ENCODE peak calls at places on chromosomes 7 and 10, in four cellular contexts. One of them, this sample, is unnamed.

GRCh38 chr7:19114591-19114855 is 2.9 kb downstream of the TWIST1 start:
- DNase-seq in HepG2: no peak
- DNase-seq in endothelial cell of umbilical vein: no peak
- DNase-seq in K562: no peak
- DNase-seq in this sample: no peak

GRCh38 chr10:97715259-97715874 is 1.8 kb downstream of the MARVELD1 start:
- DNase-seq in HepG2: no peak
- DNase-seq in endothelial cell of umbilical vein: no peak
- DNase-seq in K562: no peak
- DNase-seq in this sample: no peak

GRCh38 chr10:72259491-72260214 is 14.1 kb upstream of the DDIT4 start:
- DNase-seq in HepG2: no peak
- DNase-seq in endothelial cell of umbilical vein: no peak
- DNase-seq in K562: no peak
- DNase-seq in this sample: no peak

GRCh38 chr7:155834486-155835048 is 22.3 kb upstream of the SHH start:
- DNase-seq in HepG2: no peak
- DNase-seq in endothelial cell of umbilical vein: no peak
- DNase-seq in K562: no peak
- DNase-seq in this sample: no peak

GRCh38 chr7:5231811-5232484 is 41.9 kb downstream of the WIPI2 start:
- DNase-seq in HepG2: no peak
- DNase-seq in endothelial cell of umbilical vein: no peak
- DNase-seq in K562: no peak
- DNase-seq in this sample: no peak

GRCh38 chr10:121822724-121823123 is 105.1 kb downstream of the ATE1 start:
- DNase-seq in HepG2: no peak
- DNase-seq in endothelial cell of umbilical vein: no peak
- DNase-seq in K562: no peak
- DNase-seq in this sample: no peak

GRCh38 chr10:112983444-112984056 is 33.5 kb downstream of the TCF7L2 start:
- DNase-seq in HepG2: no peak
- DNase-seq in endothelial cell of umbilical vein: no peak
- DNase-seq in K562: no peak
- DNase-seq in this sample: no peak

GRCh38 chr10:60883187-60883586 is 60.8 kb downstream of the RHOBTB1 start:
- DNase-seq in HepG2: peak
- DNase-seq in endothelial cell of umbilical vein: peak
- DNase-seq in K562: peak
- DNase-seq in this sample: peak

GRCh38 chr7:149729983-149730801 is 43.2 kb downstream of the ZNF467 start:
- DNase-seq in HepG2: no peak
- DNase-seq in endothelial cell of umbilical vein: no peak
- DNase-seq in K562: no peak
- DNase-seq in this sample: no peak

GRCh38 chr10:73914036-73914435 is 3.1 kb downstream of the PLAU start:
- DNase-seq in HepG2: no peak
- DNase-seq in endothelial cell of umbilical vein: no peak
- DNase-seq in K562: no peak
- DNase-seq in this sample: no peak

GRCh38 chr7:55558962-55559920 is 13.1 kb downstream of the VOPP1 start:
- DNase-seq in HepG2: no peak
- DNase-seq in endothelial cell of umbilical vein: no peak
- DNase-seq in K562: no peak
- DNase-seq in this sample: no peak

GRCh38 chr7:68783671-68784070 is 814.6 kb upstream of the AUTS2 start:
- DNase-seq in HepG2: no peak
- DNase-seq in endothelial cell of umbilical vein: no peak
- DNase-seq in K562: no peak
- DNase-seq in this sample: peak

GRCh38 chr7:91047636-91048035 is 216.6 kb upstream of the FZD1 start:
- DNase-seq in HepG2: no peak
- DNase-seq in endothelial cell of umbilical vein: no peak
- DNase-seq in K562: no peak
- DNase-seq in this sample: no peak

GRCh38 chr10:131747791-131748190 is 153.0 kb upstream of the PPP2R2D start:
- DNase-seq in HepG2: no peak
- DNase-seq in endothelial cell of umbilical vein: no peak
- DNase-seq in K562: no peak
- DNase-seq in this sample: no peak

GRCh38 chr7:101934618-101935017 is 117.2 kb downstream of the CUX1 start:
- DNase-seq in HepG2: no peak
- DNase-seq in endothelial cell of umbilical vein: no peak
- DNase-seq in K562: no peak
- DNase-seq in this sample: no peak

GRCh38 chr10:132508497-132509443 is 28.8 kb upstream of the INPP5A start:
- DNase-seq in HepG2: no peak
- DNase-seq in endothelial cell of umbilical vein: no peak
- DNase-seq in K562: no peak
- DNase-seq in this sample: no peak

GRCh38 chr7:131124867-131125266 is 202.8 kb upstream of the MKLN1 start:
- DNase-seq in HepG2: no peak
- DNase-seq in endothelial cell of umbilical vein: no peak
- DNase-seq in K562: no peak
- DNase-seq in this sample: no peak

GRCh38 chr7:46557295-46557711 is 636.2 kb upstream of the IGFBP3 start:
- DNase-seq in HepG2: no peak
- DNase-seq in endothelial cell of umbilical vein: no peak
- DNase-seq in K562: no peak
- DNase-seq in this sample: peak

GRCh38 chr10:91034494-91035157 is 113.7 kb upstream of the ANKRD1 start:
- DNase-seq in HepG2: peak
- DNase-seq in endothelial cell of umbilical vein: peak
- DNase-seq in K562: no peak
- DNase-seq in this sample: no peak

GRCh38 chr10:130352291-130352645 is 216.1 kb downstream of the GLRX3 start:
- DNase-seq in HepG2: no peak
- DNase-seq in endothelial cell of umbilical vein: no peak
- DNase-seq in K562: no peak
- DNase-seq in this sample: no peak

GRCh38 chr7:217781-218180 is 25.4 kb downstream of the FAM20C start:
- DNase-seq in HepG2: no peak
- DNase-seq in endothelial cell of umbilical vein: no peak
- DNase-seq in K562: no peak
- DNase-seq in this sample: no peak

GRCh38 chr10:71696635-71697326 is 22.8 kb downstream of the C10orf105 start:
- DNase-seq in HepG2: peak
- DNase-seq in endothelial cell of umbilical vein: peak
- DNase-seq in K562: peak
- DNase-seq in this sample: peak

GRCh38 chr7:113087278-113087998 is 811 bp upstream of the GPR85 start:
- DNase-seq in HepG2: peak
- DNase-seq in endothelial cell of umbilical vein: peak
- DNase-seq in K562: peak
- DNase-seq in this sample: peak

GRCh38 chr7:159195926-159196325 is 51.3 kb upstream of the VIPR2 start:
- DNase-seq in HepG2: no peak
- DNase-seq in endothelial cell of umbilical vein: no peak
- DNase-seq in K562: no peak
- DNase-seq in this sample: no peak

GRCh38 chr7:38195804-38196595 is 18.0 kb downstream of the STARD3NL start:
- DNase-seq in HepG2: no peak
- DNase-seq in endothelial cell of umbilical vein: peak
- DNase-seq in K562: no peak
- DNase-seq in this sample: peak

GRCh38 chr7:121872831-121873764 is at the start of gene PTPRZ1:
- DNase-seq in HepG2: no peak
- DNase-seq in endothelial cell of umbilical vein: peak
- DNase-seq in K562: no peak
- DNase-seq in this sample: no peak

GRCh38 chr7:151320263-151320845 is 21.3 kb upstream of the NUB1 start:
- DNase-seq in HepG2: no peak
- DNase-seq in endothelial cell of umbilical vein: no peak
- DNase-seq in K562: no peak
- DNase-seq in this sample: no peak

GRCh38 chr7:66100408-66101050 is 14.1 kb upstream of the CRCP start:
- DNase-seq in HepG2: no peak
- DNase-seq in endothelial cell of umbilical vein: no peak
- DNase-seq in K562: no peak
- DNase-seq in this sample: no peak

GRCh38 chr7:70631732-70632131 is 500.2 kb upstream of the GALNT17 start:
- DNase-seq in HepG2: no peak
- DNase-seq in endothelial cell of umbilical vein: no peak
- DNase-seq in K562: no peak
- DNase-seq in this sample: no peak

GRCh38 chr7:135114622-135115021 is 33.2 kb upstream of the TMEM140 start:
- DNase-seq in HepG2: no peak
- DNase-seq in endothelial cell of umbilical vein: no peak
- DNase-seq in K562: no peak
- DNase-seq in this sample: no peak

GRCh38 chr10:16116404-16117304 is 256.3 kb upstream of the MINDY3 start:
- DNase-seq in HepG2: peak
- DNase-seq in endothelial cell of umbilical vein: peak
- DNase-seq in K562: peak
- DNase-seq in this sample: peak

GRCh38 chr10:59148701-59149100 is 27.7 kb upstream of the PHYHIPL start:
- DNase-seq in HepG2: no peak
- DNase-seq in endothelial cell of umbilical vein: no peak
- DNase-seq in K562: no peak
- DNase-seq in this sample: no peak

GRCh38 chr7:910441-910861 is 34.1 kb downstream of the GET4 start:
- DNase-seq in HepG2: no peak
- DNase-seq in endothelial cell of umbilical vein: no peak
- DNase-seq in K562: no peak
- DNase-seq in this sample: no peak

GRCh38 chr7:100711369-100711768 is 5.4 kb downstream of the POP7 start:
- DNase-seq in HepG2: no peak
- DNase-seq in endothelial cell of umbilical vein: no peak
- DNase-seq in K562: no peak
- DNase-seq in this sample: no peak

GRCh38 chr10:5971886-5972285 is 5.5 kb downstream of the IL15RA start:
- DNase-seq in HepG2: no peak
- DNase-seq in endothelial cell of umbilical vein: no peak
- DNase-seq in K562: no peak
- DNase-seq in this sample: no peak
- H3K4me3 ChIP-seq in HepG2: no peak
- H3K4me3 ChIP-seq in endothelial cell of umbilical vein: no peak
- H3K4me3 ChIP-seq in K562: no peak
- H3K4me3 ChIP-seq in this sample: no peak

DNA sequence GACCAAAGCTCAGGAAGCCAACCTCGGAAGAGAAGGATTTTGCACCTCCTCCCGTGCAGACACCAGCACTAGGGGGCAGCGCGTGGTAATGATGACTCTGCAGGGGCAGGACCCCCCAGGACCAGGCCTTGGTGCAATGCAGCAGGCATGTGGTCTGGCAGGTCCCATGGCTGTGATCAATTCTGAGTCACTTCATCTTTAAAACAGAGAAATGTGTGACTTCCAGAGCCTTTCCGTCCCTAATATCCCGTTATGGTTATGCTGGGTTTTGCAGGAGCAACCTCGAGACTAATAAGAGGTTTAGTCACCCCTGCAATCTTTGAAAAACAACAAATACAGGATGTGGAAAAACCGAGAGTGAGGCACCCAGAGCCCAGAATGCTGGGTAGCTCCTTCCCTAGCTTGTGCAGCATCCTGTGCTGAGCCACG is 30.2 kb upstream of the GJD4 start:
- DNase-seq in HepG2: no peak
- DNase-seq in endothelial cell of umbilical vein: peak
- DNase-seq in K562: peak
- DNase-seq in this sample: no peak
- TF ChIP-seq JUN in HepG2: no peak
- TF ChIP-seq JUN in endothelial cell of umbilical vein: no peak
- TF ChIP-seq JUN in K562: no peak
- TF ChIP-seq JUN in this sample: no peak

DNA sequence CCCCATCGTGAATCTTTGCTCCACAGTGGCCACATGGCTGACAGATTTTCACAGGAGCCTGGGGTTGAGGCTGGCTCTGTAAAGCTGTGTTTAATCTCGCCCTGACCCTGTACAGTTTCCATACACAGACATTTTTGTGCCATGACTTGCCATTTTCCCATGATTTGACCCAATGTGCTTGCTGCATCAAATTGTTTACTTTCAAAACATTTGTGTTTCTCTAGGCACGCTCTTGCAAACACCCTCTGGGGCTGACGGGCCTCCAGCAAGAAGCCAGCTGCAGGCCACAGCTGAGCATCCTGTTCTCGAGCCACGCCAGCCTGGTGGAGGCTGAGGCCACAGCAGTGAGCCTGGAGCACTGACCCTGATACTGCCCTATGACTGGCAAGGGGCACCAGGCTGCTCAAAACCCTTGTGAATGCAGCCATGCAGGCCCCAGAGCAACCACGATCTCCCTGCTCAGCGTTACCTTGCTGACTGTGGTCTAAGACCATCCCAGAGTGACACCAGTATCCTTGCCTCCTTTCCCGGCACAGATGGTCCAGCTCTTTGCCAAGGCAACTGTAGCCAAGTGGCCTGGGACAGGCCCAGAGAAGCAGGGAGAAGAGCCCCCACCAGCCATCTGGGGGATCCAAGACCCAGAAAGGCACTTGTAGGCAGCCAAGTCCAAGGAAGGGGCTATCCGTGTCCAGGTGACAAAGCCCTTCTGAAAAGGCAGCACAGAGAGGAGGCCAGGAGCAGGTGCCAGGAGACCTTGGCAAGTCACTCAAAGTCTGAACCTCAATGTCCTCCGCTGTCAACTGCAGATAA is 78.6 kb downstream of the OAT start:
- DNase-seq in HepG2: no peak
- DNase-seq in endothelial cell of umbilical vein: peak
- DNase-seq in K562: no peak
- DNase-seq in this sample: peak
- H3K4me3 ChIP-seq in HepG2: no peak
- H3K4me3 ChIP-seq in endothelial cell of umbilical vein: no peak
- H3K4me3 ChIP-seq in K562: no peak
- H3K4me3 ChIP-seq in this sample: no peak

DNA sequence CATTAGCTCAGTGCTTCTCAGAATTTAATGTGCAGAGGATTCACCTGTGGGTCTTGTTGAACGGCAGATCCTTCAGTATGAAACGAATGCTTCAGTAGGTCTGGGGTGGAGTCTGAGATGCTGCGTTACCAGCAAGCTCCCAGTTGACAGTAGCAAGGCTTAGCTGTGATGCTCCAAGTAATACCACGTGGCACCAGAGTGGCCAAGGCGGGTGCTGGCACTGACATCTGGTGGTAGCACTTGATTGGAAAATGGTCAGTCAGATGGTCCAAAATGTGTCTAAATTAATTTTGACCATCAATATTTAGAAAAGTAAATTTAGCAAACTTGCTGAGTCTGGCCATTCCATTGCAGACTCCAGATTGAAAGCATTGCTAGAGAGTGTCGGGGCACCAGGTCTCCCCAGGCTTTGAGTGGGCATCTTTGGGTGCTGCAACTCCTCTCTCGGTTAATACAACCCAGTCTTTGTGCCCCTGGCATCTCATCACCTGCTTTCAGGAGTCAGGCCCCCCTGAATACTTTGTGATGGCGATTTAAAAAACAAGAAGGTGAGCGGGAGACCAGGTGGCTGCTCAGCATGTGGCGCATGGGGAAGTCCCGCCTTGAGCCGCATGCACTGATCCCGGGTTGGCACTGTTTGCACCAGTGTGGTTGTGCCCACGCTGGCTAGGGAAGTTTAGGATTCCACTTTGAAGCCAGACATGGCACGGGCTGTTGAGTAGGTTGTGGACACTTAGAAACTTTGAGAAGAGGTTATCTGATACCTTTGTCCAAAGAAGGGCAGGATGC is 130.0 kb downstream of the NT5C2 start:
- DNase-seq in HepG2: no peak
- DNase-seq in endothelial cell of umbilical vein: no peak
- DNase-seq in K562: no peak
- DNase-seq in this sample: peak
- TF ChIP-seq JUN in HepG2: no peak
- TF ChIP-seq JUN in endothelial cell of umbilical vein: no peak
- TF ChIP-seq JUN in K562: no peak
- TF ChIP-seq JUN in this sample: no peak